ENCODE peak calls at places on chromosomes 4 and X, in five cellular contexts. B is neuronal stem cell, T is IMR-90, Y is mesenchymal stem cell, W is H1. O is an unnamed sample.

GRCh38 chrX:47247206-47247998 is 14.6 kb downstream of the USP11 start:
- DNase-seq in T (peak; percentile 76), W (no peak), B (no peak), Y (peak; percentile 16), O (no peak)

GRCh38 chrX:20437678-20438077 is 171.0 kb upstream of the RPS6KA3 start:
- DNase-seq in B (no peak), T (no peak), W (no peak), Y (no peak), O (no peak)

GRCh38 chr4:140686799-140687198 is 69.4 kb downstream of the TBC1D9 start:
- DNase-seq in T (peak; percentile 13), Y (no peak), B (no peak), W (no peak), O (no peak)

GRCh38 chr4:103091601-103092223 is 7.9 kb downstream of the BDH2 start:
- DNase-seq in W (no peak), Y (peak; percentile 74), T (peak; percentile 79), B (peak; percentile 50), O (no peak)

GRCh38 chr4:4995103-4995761 is 24.0 kb downstream of the CYTL1 start:
- DNase-seq in T (peak; percentile 58), W (peak; percentile 90), Y (peak; percentile 67), B (peak; percentile 76), O (peak; percentile 90)

GRCh38 chr4:121656269-121656641 is 40.5 kb downstream of the ANXA5 start:
- DNase-seq in W (no peak), B (peak; percentile 46), Y (peak; percentile 81), T (peak; percentile 79), O (peak; percentile 39)

GRCh38 chr4:118762753-118763477 is 73.0 kb downstream of the SEC24D start:
- DNase-seq in Y (no peak), W (no peak), B (no peak), T (no peak), O (no peak)

GRCh38 chr4:101328063-101328602 is 19.2 kb downstream of the PPP3CA start:
- DNase-seq in W (no peak), B (no peak), T (no peak), Y (no peak), O (no peak)

GRCh38 chr4:55949480-55949802 is 696 bp downstream of the CEP135 start:
- DNase-seq in Y (no peak), W (no peak), T (no peak), B (no peak), O (no peak)

GRCh38 chr4:157550028-157550427 is 329.5 kb downstream of the GRIA2 start:
- DNase-seq in Y (no peak), T (no peak), B (no peak), W (no peak), O (no peak)

GRCh38 chr4:184400375-184400870 is 73.9 kb downstream of the IRF2 start:
- DNase-seq in Y (peak; percentile 52), W (no peak), B (no peak), T (peak; percentile 97), O (no peak)

GRCh38 chrX:129706395-129707072 is 32.2 kb upstream of the XPNPEP2 start:
- DNase-seq in T (no peak), W (no peak), B (no peak), Y (no peak), O (no peak)

GRCh38 chr4:150078041-150078995 is at the start of gene DCLK2:
- DNase-seq in Y (peak; percentile 86), B (peak; percentile 71), W (peak; percentile 65), T (peak; percentile 87), O (peak; percentile 75)

GRCh38 chr4:141802324-141802723 is 165.9 kb downstream of the IL15 start:
- DNase-seq in W (no peak), Y (no peak), B (no peak), T (peak; percentile 82), O (no peak)

GRCh38 chrX:120408168-120408567 is 46.3 kb downstream of the ATP1B4 start:
- DNase-seq in Y (no peak), T (no peak), B (no peak), W (no peak), O (peak; percentile 28)

GRCh38 chr4:7397206-7398103 is 37.3 kb downstream of the PSAPL1 start:
- DNase-seq in W (peak; percentile 38), Y (no peak), T (peak; percentile 4), B (no peak), O (peak; percentile 21)

GRCh38 chr4:176791591-176792347 is 953 bp downstream of the VEGFC start:
- DNase-seq in W (peak; percentile 58), T (peak; percentile 54), B (peak; percentile 26), Y (peak; percentile 70), O (peak; percentile 38)

GRCh38 chrX:106479920-106480319 is 131.9 kb upstream of the RADX start:
- DNase-seq in T (no peak), W (no peak), B (no peak), Y (no peak), O (no peak)

GRCh38 chr4:779555-779954 is 46.4 kb downstream of the CPLX1 start:
- DNase-seq in T (no peak), Y (no peak), B (no peak), W (no peak), O (no peak)

GRCh38 chr4:7217453-7218310 is 25.3 kb downstream of the SORCS2 start:
- DNase-seq in Y (no peak), B (no peak), T (no peak), W (no peak), O (no peak)

GRCh38 chr4:136424052-136424451 is 1108.2 kb downstream of the PCDH18 start:
- DNase-seq in W (no peak), T (no peak), B (no peak), Y (no peak), O (no peak)

DNA sequence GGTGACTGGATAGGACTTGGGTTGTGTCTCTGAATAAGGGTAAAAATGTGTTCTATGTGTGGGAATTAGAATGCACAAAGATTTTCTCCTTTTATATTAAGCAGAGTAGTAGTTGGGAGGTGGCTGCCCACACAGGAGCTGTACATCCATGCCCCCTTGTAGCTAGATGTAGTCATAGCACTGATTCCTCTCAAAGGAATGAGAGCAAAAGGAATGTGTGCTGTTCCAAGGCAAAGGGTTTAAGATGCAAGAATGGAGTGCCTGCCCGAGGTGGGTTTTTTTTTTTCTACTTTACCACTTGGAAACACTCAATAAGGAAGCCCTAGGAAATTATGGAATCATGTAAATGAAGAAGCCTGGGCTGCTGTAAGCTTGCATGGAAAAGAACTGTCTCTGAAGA is 2183.2 kb upstream of the AGA start:
- DNase-seq in B (no peak), W (no peak), T (peak; percentile 91), Y (peak; percentile 85), O (no peak)
- H2AFZ ChIP-seq in B (peak overlapping the region; percentile 80), W (peak overlapping the region; percentile 89), T (no peak overlapping the region), Y (no peak overlapping the region), O (no peak overlapping the region)

GRCh38 chr4:123739806-123740205 is 343.2 kb downstream of the SPRY1 start:
- DNase-seq in B (no peak), T (no peak), Y (no peak), W (no peak), O (no peak)

GRCh38 chr4:123740236-123740635 is 343.6 kb downstream of the SPRY1 start:
- DNase-seq in Y (no peak), W (no peak), B (no peak), T (no peak), O (no peak)

GRCh38 chr4:123744664-123745290 is 348.2 kb downstream of the SPRY1 start:
- DNase-seq in W (no peak), T (peak; percentile 7), Y (no peak), B (no peak), O (no peak)

GRCh38 chr4:123743821-123744220 is 347.2 kb downstream of the SPRY1 start:
- DNase-seq in T (no peak), B (no peak), W (no peak), Y (no peak), O (no peak)

DNA sequence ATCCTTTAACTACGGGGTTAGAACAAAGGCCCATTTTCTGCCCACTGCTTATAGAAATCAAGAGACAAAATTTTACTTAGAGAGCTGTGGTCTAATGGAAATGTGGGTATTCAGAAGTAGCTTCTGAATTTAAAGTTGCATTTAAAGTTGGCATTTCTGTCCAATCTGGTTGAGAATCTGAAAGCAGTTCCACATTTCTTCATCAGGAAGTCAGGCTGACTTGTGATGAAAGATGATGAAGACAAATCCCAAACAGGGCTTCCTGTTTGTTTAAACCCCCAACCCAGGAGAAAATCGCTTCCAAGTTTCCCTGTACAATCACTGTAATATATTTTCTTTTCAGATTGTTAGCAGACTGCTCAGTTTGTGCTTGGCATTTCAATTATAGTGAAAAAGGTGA is 345.3 kb downstream of the SPRY1 start:
- DNase-seq in Y (peak; percentile 21), T (peak; percentile 4), B (no peak), W (no peak), O (no peak)
- H2BK15ac ChIP-seq in Y (no peak overlapping the region), T (no peak overlapping the region), B (no peak overlapping the region), W (no peak overlapping the region), O (no peak overlapping the region)

DNA sequence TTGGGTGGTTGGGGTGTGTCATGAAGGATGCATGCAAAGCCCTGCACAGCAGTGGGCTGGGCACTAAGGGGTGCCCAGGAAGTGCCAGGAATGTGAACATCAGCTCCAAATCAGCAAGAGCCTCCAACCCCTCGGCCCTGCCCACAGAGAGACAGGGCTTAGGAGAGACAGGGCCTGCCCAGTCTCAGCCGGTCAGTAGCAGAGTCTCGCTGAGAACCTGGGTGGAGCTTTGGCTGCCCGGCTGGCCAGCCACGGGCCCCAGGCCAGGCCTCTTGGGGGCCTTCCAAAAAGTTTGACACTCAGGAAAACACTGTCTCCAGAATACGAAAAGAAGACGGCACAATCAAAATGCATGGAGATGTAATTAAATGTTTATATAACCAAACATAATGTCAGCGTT is 4.3 kb upstream of the MXD4 start:
- DNase-seq in Y (no peak), B (no peak), W (no peak), T (no peak), O (no peak)
- H3K9me3 ChIP-seq in Y (no peaks in the 10 kb centered on the region), B (no peaks in the 10 kb centered on the region), W (no peaks in the 10 kb centered on the region), T (no peaks in the 10 kb centered on the region), O (no peaks in the 10 kb centered on the region)

DNA sequence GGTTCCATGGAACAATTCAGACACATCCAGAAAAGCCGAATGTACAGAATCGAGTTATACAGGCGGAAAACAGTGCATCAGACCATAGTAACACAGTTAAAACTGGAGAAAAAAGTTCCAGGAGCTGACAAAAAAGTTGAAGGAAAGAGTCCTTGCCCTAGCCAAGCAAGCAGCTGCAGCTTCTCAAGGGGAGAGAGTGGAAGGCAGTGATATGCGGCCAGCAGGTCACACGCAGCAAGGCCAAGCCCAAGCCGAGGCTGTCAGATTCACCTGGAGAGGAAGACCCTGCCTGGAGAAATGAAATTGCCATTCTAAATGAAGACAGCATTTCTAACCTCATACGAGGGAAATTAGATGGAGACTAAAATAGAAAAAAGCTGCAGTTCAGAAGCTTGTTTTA is 55.8 kb downstream of the RGS12 start:
- DNase-seq in T (no peak), B (no peak), W (no peak), Y (no peak), O (no peak)
- H2AFZ ChIP-seq in T (no peak overlapping the region), B (no peak overlapping the region), W (no peak overlapping the region), Y (no peak overlapping the region), O (no peak overlapping the region)